ENCODE peak calls at places on chromosomes 3 and 15, in six cellular contexts. O is lung, D is suprapubic skin, F is sigmoid colon, S is MM.1S, M is heart left ventricle. P is an unnamed sample.

GRCh38 chr15:42444415-42445063 is 46.4 kb downstream of the ZNF106 start:
- DNase-seq in M (no peak), F (no peak), O (no peak), D (no peak), S (no peak), P (no peak)

GRCh38 chr15:75672111-75672602 is 24.4 kb downstream of the SNX33 start:
- DNase-seq in D (no peak), O (no peak), M (no peak), S (no peak), F (no peak), P (no peak)

GRCh38 chr3:127444761-127445160 is 145.8 kb downstream of the TPRA1 start:
- DNase-seq in D (peak; percentile 55), O (no peak), S (no peak), F (peak; percentile 32), M (peak; percentile 14), P (no peak)

GRCh38 chr3:124351430-124352142 is 359.7 kb upstream of the ROPN1 start:
- DNase-seq in F (no peak), S (peak; percentile 75), M (peak; percentile 23), D (no peak), O (peak; percentile 49), P (no peak)

GRCh38 chr15:36579792-36580431 is 486 bp downstream of the CDIN1 start:
- DNase-seq in O (no peak), S (peak; percentile 33), M (peak; percentile 31), F (peak; percentile 70), D (no peak), P (no peak)

GRCh38 chr15:58597943-58598828 is 151.3 kb downstream of the ADAM10 start:
- DNase-seq in M (no peak), F (no peak), D (no peak), O (no peak), S (no peak), P (no peak)

GRCh38 chr3:179098388-179099077 is 26.9 kb upstream of the ZMAT3 start:
- DNase-seq in S (no peak), D (no peak), F (no peak), O (no peak), M (no peak), P (no peak)

GRCh38 chr15:100986158-100986896 is 67.2 kb downstream of the LRRK1 start:
- DNase-seq in D (no peak), M (no peak), O (peak; percentile 5), S (no peak), F (no peak), P (no peak)

GRCh38 chr15:47961401-47962090 is 159.2 kb upstream of the SLC24A5 start:
- DNase-seq in S (peak; percentile 94), M (no peak), D (no peak), F (no peak), O (no peak), P (peak; percentile 36)

GRCh38 chr3:126512026-126512425 is 5.5 kb downstream of the UROC1 start:
- DNase-seq in M (no peak), D (no peak), S (no peak), F (peak; percentile 21), O (no peak), P (no peak)

DNA sequence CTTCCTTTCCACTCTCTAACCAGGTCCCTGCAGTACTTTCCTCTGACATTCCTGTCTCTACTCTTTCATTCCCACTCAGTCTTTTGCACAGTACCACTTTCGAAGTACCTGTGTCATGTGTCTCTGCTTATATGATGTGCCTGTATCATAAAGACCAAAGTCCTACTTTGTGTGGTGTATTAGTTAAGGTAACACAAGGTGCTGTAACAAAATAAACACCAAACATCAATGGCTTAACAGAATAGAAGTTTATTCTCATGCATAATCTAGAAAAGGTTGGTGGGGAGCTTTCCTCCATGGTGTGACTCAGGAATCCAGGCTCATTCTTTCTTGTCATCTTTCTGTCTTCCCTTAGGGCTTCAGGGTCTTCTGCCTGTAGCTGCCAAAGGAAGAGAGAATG is 3.3 kb downstream of the TMED3 start:
- DNase-seq in S (no peak), F (no peak), O (no peak), M (no peak), D (no peak), P (no peak)
- H3K36me3 ChIP-seq in S (peaks cover 3% of the 10 kb centered on the region), F (peaks cover 26% of the 10 kb centered on the region), O (peaks cover 24% of the 10 kb centered on the region), M (peaks cover 44% of the 10 kb centered on the region), D (peaks cover 58% of the 10 kb centered on the region), P (peaks cover 29% of the 10 kb centered on the region)

GRCh38 chr3:52005571-52005986 is 9.9 kb upstream of the RPL29 start:
- DNase-seq in F (no peak), M (peak; percentile 72), D (no peak), S (no peak), O (no peak), P (no peak)

GRCh38 chr3:52007291-52007690 is 11.6 kb upstream of the RPL29 start:
- DNase-seq in F (no peak), O (no peak), M (no peak), D (no peak), S (no peak), P (no peak)

GRCh38 chr3:52006017-52006819 is 10.5 kb upstream of the RPL29 start:
- DNase-seq in D (no peak), O (no peak), F (no peak), M (no peak), S (no peak), P (no peak)

GRCh38 chr3:52004906-52005395 is 9.3 kb upstream of the RPL29 start:
- DNase-seq in O (no peak), F (no peak), D (no peak), M (no peak), S (no peak), P (no peak)

DNA sequence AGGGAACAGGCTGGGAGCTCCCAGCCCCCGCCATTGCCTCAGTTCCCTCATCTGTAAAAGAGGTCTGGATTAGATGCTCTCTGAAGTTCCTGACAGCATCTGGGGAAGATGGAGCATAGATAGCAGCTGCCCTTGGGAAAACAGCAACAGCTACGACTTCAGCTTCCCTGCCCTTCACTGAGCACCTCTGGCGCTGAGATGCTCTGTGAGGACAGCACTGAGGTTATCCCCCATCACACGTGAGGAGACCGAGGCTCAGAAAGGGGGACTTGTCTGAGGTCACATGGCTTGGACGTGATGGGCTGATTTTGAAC is 11.1 kb upstream of the RPL29 start:
- DNase-seq in O (no peak), D (no peak), M (no peak), F (no peak), S (no peak), P (no peak)
- H3K4me3 ChIP-seq in O (no peak overlapping the region), D (no peak overlapping the region), M (no peak overlapping the region), F (no peak overlapping the region), S (no peak overlapping the region), P (no peak overlapping the region)

GRCh38 chr15:82414536-82415191 is 15.0 kb upstream of the GOLGA6L9 start:
- DNase-seq in M (no peak), D (no peak), O (no peak), S (no peak), F (no peak), P (no peak)
- TF ChIP-seq CTCF in M (no peak), D (no peak), O (no peak), S (no peak), F (no peak), P (no peak)

GRCh38 chr3:49122886-49123545 is 2.4 kb upstream of the USP19 start:
- DNase-seq in O (no peak), M (no peak), D (no peak), F (no peak), S (no peak), P (no peak)
- H3K36me3 ChIP-seq in O (peaks cover 41% of the 10 kb centered on the region), M (peaks cover 81% of the 10 kb centered on the region), D (peaks cover 62% of the 10 kb centered on the region), F (peaks cover 60% of the 10 kb centered on the region), S (no peaks in the 10 kb centered on the region), P (no peaks in the 10 kb centered on the region)

GRCh38 chr15:72786946-72787345 is 3.4 kb upstream of the ADPGK start:
- DNase-seq in M (no peak), S (no peak), D (no peak), O (no peak), F (no peak), P (no peak)

GRCh38 chr15:72787521-72787920 is 4.0 kb upstream of the ADPGK start:
- DNase-seq in F (no peak), O (no peak), S (no peak), D (no peak), M (no peak), P (no peak)

GRCh38 chr15:72785452-72786243 is 2.1 kb upstream of the ADPGK start:
- DNase-seq in M (no peak), S (no peak), D (no peak), O (no peak), F (no peak), P (no peak)

GRCh38 chr15:72784233-72784876 is 797 bp upstream of the ADPGK start:
- DNase-seq in O (peak; percentile 65), D (no peak), F (no peak), S (peak; percentile 83), M (no peak), P (no peak)

DNA sequence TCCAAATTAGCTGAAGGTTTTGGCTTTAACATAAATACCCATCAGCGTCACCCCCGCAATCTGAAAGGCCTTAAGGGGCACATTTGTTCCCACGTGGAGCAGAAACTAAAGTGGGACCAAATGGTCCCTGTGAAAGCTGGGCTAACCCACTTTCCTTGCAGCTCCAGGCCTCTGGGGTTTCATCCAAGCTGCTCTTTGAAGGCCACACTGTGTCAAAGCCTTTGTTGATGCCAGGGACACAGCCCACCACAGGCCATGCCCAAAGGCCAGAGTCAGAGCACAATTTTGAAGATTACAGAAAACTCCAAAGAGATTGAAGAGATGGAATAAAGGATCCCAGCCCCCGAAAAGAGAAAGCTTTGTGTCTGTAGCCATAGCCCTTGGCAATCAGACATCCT is 2.7 kb upstream of the ADPGK start:
- DNase-seq in S (no peak), F (no peak), D (no peak), O (no peak), M (no peak), P (no peak)
- H3K4me3 ChIP-seq in S (no peak overlapping the region), F (no peak overlapping the region), D (no peak overlapping the region), O (no peak overlapping the region), M (no peak overlapping the region), P (no peak overlapping the region)

GRCh38 chr15:86213420-86213819 is 133.7 kb downstream of the AGBL1 start:
- DNase-seq in D (no peak), S (no peak), F (no peak), M (no peak), O (no peak), P (no peak)
- TF ChIP-seq CTCF in D (no peak), S (peak; percentile 31), F (no peak), M (no peak), O (no peak), P (peak; percentile 40)

GRCh38 chr3:116709479-116709878 is at the start of gene TUSC7:
- DNase-seq in M (no peak), F (no peak), O (no peak), S (no peak), D (no peak), P (no peak)

GRCh38 chr3:116702370-116702769 is 7.2 kb upstream of the TUSC7 start:
- DNase-seq in O (no peak), M (no peak), F (no peak), D (no peak), S (no peak), P (no peak)

DNA sequence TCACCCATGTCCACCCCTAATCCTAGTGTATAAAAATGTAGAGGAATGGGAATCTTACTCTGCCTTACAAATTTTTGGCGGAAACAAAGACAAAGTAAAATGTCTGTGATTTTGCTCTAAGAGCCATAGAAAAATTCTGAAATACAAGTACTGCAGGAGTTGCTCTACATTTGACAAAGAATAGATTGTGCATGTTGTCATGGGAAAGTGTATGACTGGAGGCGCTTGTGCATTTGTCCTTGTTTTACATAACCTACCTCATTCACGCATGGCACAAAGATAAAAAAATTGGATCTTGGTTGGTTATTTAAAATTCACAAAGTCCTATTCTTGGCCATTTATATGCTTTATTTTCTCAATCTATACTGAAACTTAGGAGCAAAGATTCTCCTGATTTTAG is 2.0 kb upstream of the TUSC7 start:
- DNase-seq in F (no peak), M (no peak), O (no peak), D (no peak), S (no peak), P (no peak)
- H3K36me3 ChIP-seq in F (no peaks in the 10 kb centered on the region), M (no peaks in the 10 kb centered on the region), O (no peaks in the 10 kb centered on the region), D (no peaks in the 10 kb centered on the region), S (no peaks in the 10 kb centered on the region), P (no peaks in the 10 kb centered on the region)

GRCh38 chr15:99252326-99252725 is 1.0 kb downstream of the LRRC28 start:
- DNase-seq in D (no peak), M (no peak), O (no peak), S (no peak), F (no peak), P (no peak)
- H3K4me3 ChIP-seq in D (peak overlapping the region; percentile 79), M (peak overlapping the region; percentile 72), O (no peak overlapping the region), S (peak overlapping the region; percentile 86), F (peak overlapping the region; percentile 80), P (peak overlapping the region; percentile 91)